ENCODE peak calls at places on chromosomes 3 and 15, in seven cellular contexts. S is KBM-7, K is AG10803, C is glomerular endothelial cell, T is NCI-H345, J is C1 segment of cervical spinal cord, B is HCT116. X is an unnamed sample.
A peak's percentile ranks its signal among the peaks of the same experiment; 100 is the strongest.

GRCh38 chr15:62164500-62165028 is 521 bp downstream of the C2CD4B start:
- DNase-seq in S (no peak), T (no peak), K (no peak), B (no peak), J (no peak), C (no peak), X (no peak)

GRCh38 chr3:468172-468571 is 271.6 kb downstream of the CHL1 start:
- DNase-seq in C (no peak), B (no peak), J (no peak), T (no peak), K (no peak), S (peak; percentile 19), X (no peak)

GRCh38 chr3:183306798-183307671 is 54.0 kb downstream of the B3GNT5 start:
- DNase-seq in S (peak; percentile 94), C (no peak), T (no peak), J (peak; percentile 37), B (no peak), K (peak; percentile 33), X (no peak)

GRCh38 chr3:172364374-172365027 is 83.8 kb downstream of the GHSR start:
- DNase-seq in J (no peak), S (no peak), T (no peak), B (no peak), C (no peak), K (no peak), X (no peak)

GRCh38 chr3:58779934-58780333 is 113.4 kb upstream of the FAM3D start:
- DNase-seq in B (no peak), T (no peak), K (no peak), J (no peak), C (no peak), S (no peak), X (no peak)

GRCh38 chr15:69857246-69857645 is 240.5 kb downstream of the TLE3 start:
- DNase-seq in K (no peak), T (no peak), B (no peak), S (no peak), C (no peak), J (no peak), X (no peak)

GRCh38 chr15:52559583-52559982 is 9.2 kb downstream of the ARPP19 start:
- DNase-seq in B (no peak), J (no peak), C (no peak), K (no peak), T (no peak), S (no peak), X (no peak)

GRCh38 chr3:23183731-23184130 is 19.4 kb upstream of the UBE2E2 start:
- DNase-seq in J (peak; percentile 5), S (peak; percentile 53), C (peak; percentile 29), B (peak; percentile 54), T (no peak), K (peak; percentile 51), X (peak; percentile 55)

GRCh38 chr3:60594025-60594424 is 657.2 kb downstream of the FHIT start:
- DNase-seq in S (no peak), B (no peak), T (peak; percentile 52), J (no peak), K (peak; percentile 75), C (no peak), X (no peak)

GRCh38 chr3:50273689-50274065 is 4.7 kb downstream of the SEMA3B start:
- DNase-seq in S (no peak), T (no peak), C (no peak), K (no peak), B (no peak), J (peak; percentile 27), X (no peak)

GRCh38 chr15:100863406-100864198 is 16.0 kb upstream of the ALDH1A3 start:
- DNase-seq in B (no peak), S (no peak), T (no peak), C (no peak), J (peak; percentile 51), K (peak; percentile 69), X (no peak)

GRCh38 chr3:178131801-178132200 is 404.4 kb upstream of the KCNMB2 start:
- DNase-seq in K (peak; percentile 60), T (no peak), J (no peak), S (no peak), C (no peak), B (no peak), X (no peak)

GRCh38 chr3:12981631-12982265 is 91.5 kb downstream of the IQSEC1 start:
- DNase-seq in J (no peak), S (no peak), K (no peak), B (no peak), C (no peak), T (no peak), X (no peak)

GRCh38 chr15:69838338-69838737 is 259.4 kb downstream of the TLE3 start:
- DNase-seq in T (no peak), C (no peak), K (no peak), B (no peak), S (no peak), J (no peak), X (no peak)

GRCh38 chr3:122102191-122102935 is 47.2 kb downstream of the CD86 start:
- DNase-seq in S (peak; percentile 78), C (no peak), J (no peak), K (no peak), B (no peak), T (no peak), X (no peak)

GRCh38 chr3:99191186-99191585 is 289.7 kb upstream of the DCBLD2 start:
- DNase-seq in B (no peak), C (no peak), K (no peak), T (no peak), J (no peak), S (no peak), X (no peak)

GRCh38 chr3:172918165-172918564 is 167.6 kb downstream of the ECT2 start:
- DNase-seq in J (no peak), B (no peak), S (no peak), K (no peak), T (no peak), C (peak; percentile 90), X (no peak)

GRCh38 chr15:60520041-60520824 is 41.3 kb upstream of the ICE2 start:
- DNase-seq in S (no peak), B (peak; percentile 16), T (no peak), C (no peak), J (no peak), K (peak; percentile 10), X (no peak)

GRCh38 chr3:72338942-72339749 is 509.1 kb downstream of the SHQ1 start:
- DNase-seq in S (no peak), T (peak; percentile 7), B (peak; percentile 95), K (peak; percentile 90), J (no peak), C (peak; percentile 31), X (peak; percentile 38)

GRCh38 chr3:74651239-74651638 is 36.8 kb upstream of the CNTN3 start:
- DNase-seq in C (no peak), K (peak; percentile 53), J (no peak), T (no peak), B (no peak), S (no peak), X (no peak)

GRCh38 chr15:85026304-85027032 is 44.8 kb downstream of the PDE8A start:
- DNase-seq in J (peak; percentile 24), B (no peak), T (no peak), C (no peak), K (peak; percentile 27), S (no peak), X (no peak)

GRCh38 chr3:120419797-120420196 is 31.0 kb downstream of the FSTL1 start:
- DNase-seq in J (no peak), S (no peak), T (no peak), C (no peak), B (no peak), K (no peak), X (no peak)

GRCh38 chr15:67385971-67386370 is 131.4 kb downstream of the IQCH start:
- DNase-seq in K (no peak), B (no peak), J (no peak), T (no peak), S (no peak), C (no peak), X (no peak)

GRCh38 chr15:61227269-61228024 is 1.7 kb downstream of the RORA start:
- DNase-seq in B (no peak), T (peak; percentile 51), S (no peak), C (no peak), K (peak; percentile 73), J (no peak), X (no peak)

GRCh38 chr3:182294256-182294655 is 499.0 kb upstream of the ATP11B start:
- DNase-seq in T (no peak), S (no peak), C (no peak), J (no peak), K (peak; percentile 35), B (no peak), X (no peak)

GRCh38 chr3:125003369-125003853 is 52.4 kb downstream of the HEG1 start:
- DNase-seq in S (no peak), K (peak; percentile 68), T (no peak), B (no peak), J (no peak), C (no peak), X (no peak)

GRCh38 chr3:68239542-68239941 is 585.1 kb upstream of the SUCLG2 start:
- DNase-seq in B (no peak), K (no peak), C (no peak), S (no peak), J (no peak), T (no peak), X (no peak)

GRCh38 chr15:40285151-40285898 is 2.5 kb upstream of the ANKRD63 start:
- DNase-seq in T (no peak), C (no peak), J (no peak), S (no peak), K (peak; percentile 55), B (no peak), X (no peak)

GRCh38 chr3:58192076-58192475 is 18.7 kb downstream of the DNASE1L3 start:
- DNase-seq in K (no peak), T (no peak), J (no peak), C (no peak), B (no peak), S (no peak), X (no peak)

GRCh38 chr3:73255609-73256029 is 194.2 kb downstream of the EBLN2 start:
- DNase-seq in C (no peak), S (no peak), B (no peak), K (peak; percentile 77), T (peak; percentile 92), J (no peak), X (no peak)

GRCh38 chr15:58227706-58228543 is 89.7 kb downstream of the AQP9 start:
- DNase-seq in T (peak; percentile 59), J (peak; percentile 32), C (peak; percentile 68), K (peak; percentile 82), B (peak; percentile 78), S (peak; percentile 84), X (peak; percentile 64)

X was measured in NCI-H460.